ENCODE peak calls at places on chromosomes 6 and 20, in nine cellular contexts. N is stomach, P is adrenal gland, D is IMR-90, L is A549, K is prostate gland, U is ovary, B is esophagus muscularis mucosa, G is spleen. R is an unnamed sample. For H3K4me1, the result is how much of the 10 kb centered on the place peaks cover.

GRCh38 chr6:100479180-100480035 is 14.7 kb upstream of the SIM1 start:
- DNase-seq in L (peak), G (no peak), U (no peak), D (peak), B (no peak), N (no peak), K (no peak), P (no peak), R (no peak)

GRCh38 chr20:17576215-17576614 is 6.3 kb downstream of the DSTN start:
- DNase-seq in L (no peak), N (no peak), G (no peak), B (no peak), D (no peak), P (no peak), U (no peak), K (no peak), R (no peak)

GRCh38 chr20:34705383-34706021 is 1.4 kb downstream of the TP53INP2 start:
- DNase-seq in N (peak), L (peak), K (peak), P (peak), G (no peak), D (peak), U (peak), B (no peak), R (no peak)

GRCh38 chr6:114520976-114521375 is 178.2 kb upstream of the HS3ST5 start:
- DNase-seq in D (no peak), P (no peak), K (no peak), G (no peak), L (no peak), B (no peak), U (no peak), N (no peak), R (no peak)

GRCh38 chr6:9523462-9523861 is 891.4 kb downstream of the TFAP2A start:
- DNase-seq in N (no peak), D (peak), B (no peak), K (no peak), U (no peak), L (peak), G (no peak), P (no peak), R (no peak)

GRCh38 chr20:47493175-47493953 is 8.3 kb upstream of the NCOA3 start:
- DNase-seq in P (peak), G (peak), U (peak), B (peak), K (peak), L (peak), D (peak), N (peak), R (no peak)

GRCh38 chr20:59902470-59902869 is 31.0 kb downstream of the SYCP2 start:
- DNase-seq in D (no peak), K (no peak), G (no peak), B (no peak), L (no peak), P (no peak), U (no peak), N (no peak), R (no peak)

GRCh38 chr20:34874094-34874654 is 1.5 kb upstream of the GGT7 start:
- DNase-seq in G (no peak), P (peak), K (peak), N (peak), U (peak), D (peak), B (peak), L (peak), R (peak)

GRCh38 chr6:111427341-111428116 is 55.5 kb downstream of the REV3L start:
- DNase-seq in L (peak), B (no peak), U (no peak), D (peak), N (no peak), P (peak), K (peak), G (no peak), R (no peak)

GRCh38 chr20:32586291-32586690 is 1.2 kb upstream of the NOL4L start:
- DNase-seq in P (no peak), L (no peak), D (no peak), N (no peak), U (no peak), B (no peak), G (no peak), K (no peak), R (no peak)

GRCh38 chr6:37648465-37649330 is 49.0 kb downstream of the MDGA1 start:
- DNase-seq in D (no peak), U (no peak), K (no peak), B (no peak), G (no peak), N (peak), L (no peak), P (no peak), R (no peak)

GRCh38 chr20:57483287-57484050 is 41.5 kb downstream of the CTCFL start:
- DNase-seq in D (no peak), L (no peak), K (no peak), U (no peak), P (no peak), B (no peak), G (peak), N (no peak), R (no peak)

GRCh38 chr6:109480993-109481480 is 2.0 kb downstream of the ZBTB24 start:
- DNase-seq in K (no peak), G (no peak), B (no peak), D (no peak), P (no peak), U (no peak), N (no peak), L (no peak), R (no peak)
- H3K4me1 ChIP-seq in K (under half), G (under half), B (half or more), D (under half), P (under half), U (under half), N (under half), L (under half), R (under half)

GRCh38 chr6:163965426-163966348 is 551.2 kb downstream of the QKI start:
- DNase-seq in N (no peak), L (no peak), G (no peak), U (no peak), P (peak), D (no peak), K (peak), B (peak), R (no peak)

GRCh38 chr6:163960128-163960527 is 545.6 kb downstream of the QKI start:
- DNase-seq in D (no peak), G (no peak), B (peak), N (no peak), L (no peak), U (no peak), P (no peak), K (no peak), R (no peak)

GRCh38 chr6:163964778-163965177 is 550.3 kb downstream of the QKI start:
- DNase-seq in K (no peak), L (no peak), N (no peak), G (no peak), D (no peak), P (no peak), U (no peak), B (no peak), R (no peak)

GRCh38 chr6:163963205-163964120 is 548.9 kb downstream of the QKI start:
- DNase-seq in L (no peak), U (no peak), K (no peak), G (no peak), D (no peak), N (no peak), B (peak), P (no peak), R (no peak)

DNA sequence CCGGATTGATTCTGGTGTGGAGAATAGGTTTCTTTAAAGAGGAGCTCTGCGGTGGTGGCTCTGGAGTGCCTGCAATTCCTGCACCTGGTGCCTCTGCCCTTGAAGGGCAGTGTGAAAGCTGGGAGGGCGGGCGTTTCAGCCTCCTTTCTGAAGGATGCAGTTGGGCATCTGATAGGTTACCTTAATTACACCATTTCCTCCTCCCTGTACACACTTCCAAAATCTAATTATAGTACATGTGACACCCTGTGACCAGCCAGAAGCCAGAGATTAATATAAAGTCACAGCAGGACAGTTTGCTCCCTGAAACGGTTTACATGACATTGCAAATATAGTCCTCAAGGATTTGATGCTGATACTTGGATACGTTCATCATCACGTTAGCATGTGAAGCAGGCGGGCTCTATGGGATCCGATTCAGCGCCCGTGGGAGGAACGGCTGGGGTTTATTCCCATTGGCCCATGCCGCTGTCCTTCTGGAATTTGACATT is 548.2 kb downstream of the QKI start:
- DNase-seq in K (no peak), U (no peak), N (no peak), L (no peak), P (no peak), B (peak), G (no peak), D (no peak), R (no peak)
- H3K27ac ChIP-seq in K (no peak), U (no peak), N (no peak), L (no peak), P (no peak), B (no peak), G (no peak), D (no peak), R (no peak)

GRCh38 chr6:123091896-123092271 is 95.8 kb downstream of the CLVS2 start:
- DNase-seq in G (no peak), P (no peak), L (no peak), U (no peak), N (no peak), D (no peak), B (no peak), K (no peak), R (no peak)
- TF ChIP-seq POLR2A in G (no peak), P (no peak), L (no peak), U (no peak), N (no peak), D (no peak), B (no peak), K (no peak), R (no peak)

DNA sequence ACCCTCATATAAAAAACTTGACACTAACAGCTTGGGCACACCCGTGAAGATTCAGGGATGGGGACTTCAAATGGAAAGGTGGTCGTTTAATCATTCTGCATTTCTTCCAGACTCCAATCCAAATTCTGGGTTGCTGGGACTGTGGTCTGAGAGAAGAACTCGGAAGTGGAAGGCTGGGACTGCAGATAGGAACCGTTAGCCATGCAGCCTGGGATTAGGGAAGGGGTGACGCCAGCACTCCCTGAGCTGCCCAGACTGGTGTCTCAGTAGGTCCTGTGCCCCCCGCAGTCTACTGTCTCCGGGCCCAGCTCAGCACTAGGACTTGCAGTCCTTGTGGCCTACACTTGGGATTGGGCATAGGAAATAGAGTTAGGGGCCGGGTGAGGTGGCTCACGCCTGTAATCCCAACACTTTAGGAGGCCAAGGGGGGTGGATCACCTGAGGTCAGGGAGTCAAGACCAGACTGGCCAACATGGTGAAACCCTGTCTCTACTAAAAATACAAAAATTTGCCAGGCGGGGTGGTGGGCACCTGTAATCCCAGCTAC is 511 bp upstream of the CLIC1 start:
- DNase-seq in N (no peak), K (no peak), D (no peak), P (no peak), B (no peak), U (no peak), L (no peak), G (peak), R (no peak)
- H3K4me1 ChIP-seq in N (half or more), K (under half), D (under half), P (half or more), B (half or more), U (under half), L (half or more), G (under half), R (under half)

GRCh38 chr6:139984317-139984716 is 609.9 kb upstream of the CITED2 start:
- DNase-seq in D (no peak), L (no peak), P (no peak), N (no peak), U (no peak), G (no peak), B (no peak), K (no peak), R (no peak)

GRCh38 chr6:139981066-139981624 is 606.7 kb upstream of the CITED2 start:
- DNase-seq in P (no peak), K (no peak), D (no peak), U (no peak), G (no peak), L (no peak), N (no peak), B (no peak), R (no peak)

GRCh38 chr6:139983555-139984276 is 609.3 kb upstream of the CITED2 start:
- DNase-seq in D (peak), B (no peak), G (no peak), L (no peak), U (no peak), P (no peak), K (no peak), N (no peak), R (no peak)

GRCh38 chr6:139981810-139982550 is 607.5 kb upstream of the CITED2 start:
- DNase-seq in K (peak), P (no peak), L (peak), D (peak), B (no peak), N (no peak), U (no peak), G (no peak), R (no peak)

DNA sequence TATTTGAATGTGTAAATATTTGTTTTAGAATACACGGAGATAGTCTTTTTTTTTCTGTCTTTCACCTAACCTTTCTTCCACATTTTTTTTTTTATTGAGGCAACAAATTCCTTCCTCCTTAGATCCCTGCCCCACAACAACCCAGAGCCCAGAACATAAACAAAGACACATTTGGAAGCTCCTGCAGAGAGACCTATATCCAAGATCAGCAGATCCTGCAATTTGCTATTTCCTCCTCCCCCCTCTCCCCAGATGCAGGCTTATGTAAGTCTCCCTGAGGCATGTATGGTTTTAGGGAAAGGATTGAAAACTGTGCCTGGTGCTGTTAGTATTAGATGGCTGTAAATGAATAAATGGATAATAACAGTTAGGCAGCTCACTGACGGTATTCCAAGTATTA is 608.2 kb upstream of the CITED2 start:
- DNase-seq in N (no peak), G (no peak), D (peak), L (no peak), B (no peak), U (no peak), P (no peak), K (no peak), R (no peak)
- H3K27ac ChIP-seq in N (peak), G (peak), D (peak), L (peak), B (peak), U (no peak), P (peak), K (no peak), R (peak)

GRCh38 chr20:20765696-20766095 is 53.3 kb upstream of the RALGAPA2 start:
- DNase-seq in G (no peak), K (no peak), U (no peak), L (no peak), N (no peak), B (no peak), D (no peak), P (no peak), R (no peak)
- TF ChIP-seq POLR2A in G (no peak), K (no peak), U (no peak), L (no peak), N (no peak), B (no peak), D (no peak), P (no peak), R (no peak)

DNA sequence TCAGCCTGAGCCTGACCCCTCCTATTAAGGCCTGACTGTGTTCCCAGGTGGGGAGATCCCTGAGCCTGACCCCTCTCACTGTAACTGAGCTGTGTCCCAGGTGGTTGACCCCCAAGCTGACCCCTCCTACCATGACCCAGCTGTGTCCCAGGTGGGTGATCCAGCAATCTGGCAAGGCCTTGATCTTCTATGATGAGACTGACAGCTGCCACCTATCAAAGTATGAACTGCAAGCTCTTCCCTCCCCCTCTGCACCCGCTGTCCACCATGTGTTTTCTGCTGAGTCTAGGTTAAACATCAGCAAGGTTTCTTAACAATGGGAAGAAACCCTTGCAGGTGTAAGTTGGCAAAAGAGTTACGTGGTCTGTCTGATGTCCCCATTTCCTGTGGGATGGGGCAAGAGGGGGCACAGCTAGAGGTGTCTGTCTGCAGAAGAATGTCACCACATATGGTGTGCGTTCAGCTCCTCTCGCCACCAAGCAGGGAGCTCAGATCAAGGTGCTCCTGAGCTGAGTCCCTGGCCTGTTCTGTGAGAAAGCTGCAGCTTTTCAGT is 5.9 kb downstream of the PXDC1 start:
- DNase-seq in U (no peak), G (no peak), K (no peak), B (no peak), L (no peak), P (no peak), D (no peak), N (no peak), R (no peak)
- H3K4me1 ChIP-seq in U (under half), G (under half), K (under half), B (half or more), L (under half), P (under half), D (under half), N (half or more), R (half or more)

GRCh38 chr20:23147647-23147963 is 61.5 kb upstream of the CD93 start:
- DNase-seq in N (no peak), G (no peak), K (no peak), D (no peak), B (no peak), L (no peak), P (no peak), U (no peak), R (no peak)
- H3K27ac ChIP-seq in N (peak), G (peak), K (no peak), D (no peak), B (peak), L (peak), P (no peak), U (no peak), R (peak)

GRCh38 chr6:87922947-87923330 is 124.7 kb upstream of the SPACA1 start:
- DNase-seq in G (peak), L (no peak), N (no peak), U (no peak), P (no peak), D (no peak), K (no peak), B (no peak), R (no peak)

GRCh38 chr6:87919416-87919815 is 128.2 kb upstream of the SPACA1 start:
- DNase-seq in K (no peak), N (no peak), L (no peak), G (no peak), D (no peak), U (no peak), B (no peak), P (no peak), R (no peak)

GRCh38 chr6:87922191-87922946 is 125.3 kb upstream of the SPACA1 start:
- DNase-seq in L (no peak), N (no peak), P (no peak), G (no peak), B (no peak), K (no peak), U (no peak), D (no peak), R (no peak)

GRCh38 chr6:87920245-87920644 is 127.4 kb upstream of the SPACA1 start:
- DNase-seq in N (no peak), K (no peak), P (no peak), G (no peak), D (no peak), B (no peak), L (no peak), U (no peak), R (no peak)

GRCh38 chr6:87921034-87921433 is 126.6 kb upstream of the SPACA1 start:
- DNase-seq in N (no peak), U (no peak), B (no peak), D (no peak), G (no peak), K (no peak), L (no peak), P (no peak), R (no peak)
- TF ChIP-seq POLR2A in N (no peak), U (no peak), B (no peak), D (no peak), G (no peak), K (no peak), L (no peak), P (no peak), R (no peak)

R was measured in esophagus squamous epithelium.